ENCODE peak calls at places on chromosomes 12 and 14, in eight cellular contexts. W is psoas muscle; T is mucosa of descending colon; H is CD8-positive, alpha-beta T cell; Y is effector memory CD4-positive, alpha-beta T cell; C is colonic mucosa; A is A549; Z is lower lobe of right lung. O is an unnamed sample. For H3K4me1, the result is how much of the 10 kb centered on the place peaks cover.

GRCh38 chr14:36604757-36605505 is 22.5 kb upstream of the NKX2-8 start:
- DNase-seq in W (no peak), T (no peak), H (no peak), Y (no peak), C (peak), A (peak), Z (no peak), O (no peak)

GRCh38 chr14:68089146-68089715 is 269.7 kb downstream of the RAD51B start:
- DNase-seq in W (no peak), T (no peak), H (no peak), Y (no peak), C (no peak), A (peak), Z (no peak), O (no peak)

GRCh38 chr12:4486049-4486699 is 40.6 kb upstream of the FGF6 start:
- DNase-seq in W (no peak), T (no peak), H (no peak), Y (no peak), C (no peak), A (no peak), Z (no peak), O (no peak)

GRCh38 chr12:8661016-8661415 is 1.6 kb downstream of the MFAP5 start:
- DNase-seq in W (no peak), T (no peak), H (no peak), Y (no peak), C (no peak), A (no peak), Z (no peak), O (no peak)

GRCh38 chr12:55908726-55909512 is 18.8 kb downstream of the PYM1 start:
- DNase-seq in W (no peak), T (no peak), H (no peak), Y (no peak), C (no peak), A (no peak), Z (no peak), O (no peak)

GRCh38 chr12:78494911-78495310 is 369.7 kb upstream of the SYT1 start:
- DNase-seq in W (no peak), T (no peak), H (no peak), Y (no peak), C (no peak), A (no peak), Z (no peak), O (no peak)

GRCh38 chr12:65840793-65841670 is 16.7 kb downstream of the HMGA2 start:
- DNase-seq in W (no peak), T (no peak), H (no peak), Y (no peak), C (no peak), A (no peak), Z (no peak), O (no peak)

GRCh38 chr12:39427360-39427808 is 15.5 kb downstream of the KIF21A start:
- DNase-seq in W (no peak), T (no peak), H (no peak), Y (no peak), C (no peak), A (peak), Z (no peak), O (no peak)

GRCh38 chr14:33516898-33517436 is 433.9 kb downstream of the EGLN3 start:
- DNase-seq in W (no peak), T (no peak), H (no peak), Y (no peak), C (no peak), A (no peak), Z (no peak), O (no peak)
- H3K4me1 ChIP-seq in W (under half), T (under half), H (under half), Y (under half), C (under half), A (under half), Z (under half), O (under half)

DNA sequence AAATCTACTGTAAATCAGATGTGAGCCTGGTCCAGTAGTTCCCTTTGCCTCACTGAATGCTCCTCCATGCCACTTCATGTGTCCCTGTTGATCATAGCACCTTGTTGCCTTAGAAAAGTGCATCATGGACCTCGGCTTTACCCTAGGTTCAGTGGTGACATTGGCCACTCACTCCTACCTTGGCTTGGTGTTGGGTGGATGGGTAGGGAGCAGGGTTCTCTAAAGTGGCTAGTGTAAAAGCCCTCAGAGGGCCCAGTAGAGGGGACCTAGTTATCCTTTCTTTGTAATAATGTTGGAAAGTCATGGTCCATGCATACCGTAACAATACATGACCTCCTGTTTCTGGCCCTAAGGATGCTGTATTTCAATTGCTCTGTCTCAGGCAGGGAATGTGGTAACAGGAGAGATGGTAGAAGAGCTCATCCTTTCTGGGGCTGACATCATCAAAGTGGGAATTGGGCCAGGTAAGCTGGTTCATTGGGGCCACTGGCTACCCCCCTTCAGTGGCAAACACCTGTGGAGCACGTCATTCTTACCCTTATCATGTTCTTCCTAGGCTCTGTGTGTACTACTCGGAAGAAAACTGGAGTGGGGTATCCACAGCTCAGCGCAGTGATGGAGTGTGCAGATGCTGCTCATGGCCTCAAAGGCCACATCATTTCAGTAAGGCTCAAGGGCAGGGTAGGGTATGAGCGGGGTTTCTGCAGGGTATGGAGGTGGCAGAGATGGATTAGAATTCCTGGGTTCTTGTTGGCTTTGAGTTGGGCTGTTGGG is 4.1 kb downstream of the GMPR2 start:
- DNase-seq in W (no peak), T (no peak), H (no peak), Y (no peak), C (no peak), A (no peak), Z (no peak), O (no peak)
- H3K4me1 ChIP-seq in W (half or more), T (under half), H (under half), Y (under half), C (under half), A (under half), Z (half or more), O (under half)

GRCh38 chr12:6961695-6962284 is 8.7 kb downstream of the PHB2 start:
- DNase-seq in W (peak), T (peak), H (no peak), Y (no peak), C (peak), A (peak), Z (peak), O (peak)
- H3K4me1 ChIP-seq in W (under half), T (under half), H (half or more), Y (half or more), C (under half), A (under half), Z (half or more), O (under half)

GRCh38 chr12:69500631-69501030 is 30.4 kb downstream of the FRS2 start:
- DNase-seq in W (no peak), T (no peak), H (no peak), Y (no peak), C (no peak), A (no peak), Z (no peak), O (no peak)
- H3K4me1 ChIP-seq in W (under half), T (under half), H (under half), Y (under half), C (under half), A (half or more), Z (under half), O (under half)

GRCh38 chr12:21526053-21526452 is at the start of gene SPX:
- DNase-seq in W (no peak), T (no peak), H (no peak), Y (no peak), C (no peak), A (peak), Z (no peak), O (no peak)

GRCh38 chr12:21526721-21527345 is 737 bp downstream of the SPX start:
- DNase-seq in W (no peak), T (no peak), H (no peak), Y (no peak), C (no peak), A (no peak), Z (no peak), O (no peak)

GRCh38 chr12:21527451-21528180 is 1.5 kb downstream of the SPX start:
- DNase-seq in W (peak), T (peak), H (peak), Y (peak), C (peak), A (peak), Z (peak), O (peak)

GRCh38 chr12:21528953-21529352 is 2.9 kb downstream of the SPX start:
- DNase-seq in W (no peak), T (no peak), H (no peak), Y (no peak), C (no peak), A (no peak), Z (no peak), O (no peak)

GRCh38 chr12:21529456-21529855 is 3.4 kb downstream of the SPX start:
- DNase-seq in W (no peak), T (no peak), H (no peak), Y (no peak), C (no peak), A (no peak), Z (no peak), O (no peak)
- H3K4me1 ChIP-seq in W (under half), T (under half), H (under half), Y (under half), C (under half), A (under half), Z (under half), O (under half)

GRCh38 chr14:99552572-99553216 is 51.3 kb downstream of the CCDC85C start:
- DNase-seq in W (no peak), T (peak), H (no peak), Y (no peak), C (peak), A (no peak), Z (no peak), O (no peak)
- H3K4me1 ChIP-seq in W (under half), T (under half), H (under half), Y (under half), C (under half), A (under half), Z (under half), O (under half)

DNA sequence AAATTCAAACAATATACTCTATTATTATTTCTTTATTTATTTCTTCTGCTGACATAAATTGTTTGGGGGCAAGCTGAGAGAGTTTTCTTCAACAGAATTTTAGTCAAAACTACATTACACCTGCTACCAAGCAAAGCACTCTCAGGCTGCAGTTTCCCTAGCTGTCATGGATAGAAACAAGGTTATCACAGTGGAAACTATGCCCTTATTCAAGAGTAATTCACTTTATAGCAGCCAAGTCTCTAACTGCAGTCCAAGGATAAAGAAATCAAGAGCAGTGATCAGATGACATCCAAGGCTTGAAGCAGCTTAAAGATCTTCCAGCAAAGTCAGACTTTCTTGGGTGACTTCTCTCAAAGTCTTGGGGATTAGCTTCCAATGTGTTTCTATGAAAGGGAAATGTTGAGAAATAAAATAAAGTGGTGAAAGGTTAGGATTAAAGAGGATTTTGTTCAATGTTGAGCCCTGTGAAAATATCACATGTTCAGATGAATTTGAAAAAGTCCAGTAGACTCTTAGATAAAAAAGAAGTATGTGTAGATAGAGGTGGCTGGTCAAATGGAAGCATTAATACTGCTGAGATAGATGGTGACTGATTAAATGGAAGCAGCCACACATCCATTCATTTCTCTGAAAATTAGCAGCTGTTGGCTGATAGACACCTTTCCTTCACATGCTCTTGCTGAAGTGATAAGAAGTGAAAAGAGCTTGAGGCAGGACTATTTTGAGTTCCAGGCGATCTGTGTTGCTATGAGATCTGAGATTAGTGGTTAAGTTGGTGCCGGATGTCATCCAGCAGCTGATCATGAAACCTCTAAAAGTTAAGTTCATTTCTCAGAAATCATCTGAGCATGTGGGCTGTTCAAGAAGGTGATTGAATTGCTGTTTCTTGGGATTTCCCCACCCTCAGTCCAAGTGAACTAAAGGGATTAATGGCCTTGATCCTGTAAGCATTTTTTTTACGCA is 257.8 kb upstream of the BTG1 start:
- DNase-seq in W (no peak), T (no peak), H (peak), Y (peak), C (peak), A (no peak), Z (no peak), O (no peak)
- H3K4me1 ChIP-seq in W (under half), T (under half), H (half or more), Y (half or more), C (under half), A (under half), Z (under half), O (under half)

DNA sequence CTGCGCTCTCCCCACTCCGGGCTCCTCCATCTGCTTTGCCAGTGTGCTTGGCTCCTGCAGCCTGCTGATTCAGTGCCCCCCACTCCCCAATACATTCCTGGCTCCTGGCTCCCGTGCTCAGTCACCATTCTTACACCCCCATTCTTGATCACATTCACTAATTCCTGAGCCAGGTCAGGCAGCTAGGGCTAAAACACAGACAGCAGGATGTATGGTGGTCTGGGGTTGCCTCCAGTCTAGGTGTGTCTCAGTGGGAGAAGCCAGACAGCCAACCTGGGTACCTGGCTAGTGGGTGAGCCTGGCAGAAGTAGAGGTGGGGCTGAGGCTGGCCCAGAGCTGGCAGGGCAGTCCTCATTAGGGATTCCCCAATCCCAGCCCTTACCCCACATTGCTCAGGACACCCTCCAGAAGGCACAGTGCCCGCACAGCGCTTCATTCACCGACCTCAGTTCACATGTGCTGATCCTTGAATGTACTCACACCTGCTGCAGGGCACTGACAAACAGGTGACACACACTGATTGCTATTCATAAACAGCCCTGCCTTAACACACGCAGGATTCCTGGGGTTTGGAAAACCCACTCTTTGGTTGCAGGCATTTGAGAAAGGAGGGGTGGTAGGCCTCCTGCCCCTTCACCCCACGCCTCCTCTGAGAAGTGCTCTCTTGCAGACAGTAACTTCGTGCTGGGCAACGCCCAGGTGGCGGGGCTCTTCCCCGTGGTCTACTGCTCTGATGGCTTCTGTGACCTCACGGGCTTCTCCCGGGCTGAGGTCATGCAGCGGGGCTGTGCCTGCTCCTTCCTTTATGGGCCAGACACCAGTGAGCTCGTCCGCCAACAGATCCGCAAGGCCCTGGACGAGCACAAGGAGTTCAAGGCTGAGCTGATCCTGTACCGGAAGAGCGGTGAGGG is 1.7 kb downstream of the KCNH3 start:
- DNase-seq in W (no peak), T (no peak), H (peak), Y (no peak), C (no peak), A (no peak), Z (no peak), O (no peak)
- H3K4me1 ChIP-seq in W (under half), T (under half), H (under half), Y (under half), C (under half), A (under half), Z (under half), O (under half)

DNA sequence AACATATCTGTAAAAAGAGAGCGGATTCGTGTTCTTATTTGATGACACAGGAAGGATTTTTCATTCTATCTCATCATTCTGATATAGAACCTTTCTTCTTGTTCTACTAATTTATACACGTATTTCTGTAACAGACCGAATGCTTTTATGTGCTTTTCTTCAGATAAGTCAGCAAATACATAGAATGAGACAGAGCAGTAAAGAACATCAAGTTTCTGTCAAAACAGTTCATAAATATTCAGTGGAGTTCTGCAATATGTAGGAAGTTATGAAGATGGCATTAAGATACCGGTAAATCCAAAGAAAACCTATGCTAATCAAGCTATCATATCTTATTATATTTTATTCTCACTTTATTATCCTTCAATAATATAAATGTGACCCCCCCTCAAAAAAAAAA is 280.6 kb downstream of the EGLN3 start:
- DNase-seq in W (no peak), T (no peak), H (no peak), Y (no peak), C (no peak), A (no peak), Z (no peak), O (no peak)
- H3K4me1 ChIP-seq in W (under half), T (under half), H (under half), Y (under half), C (under half), A (under half), Z (under half), O (under half)

GRCh38 chr14:100082723-100083122 is 17.5 kb downstream of the EVL start:
- DNase-seq in W (no peak), T (no peak), H (peak), Y (no peak), C (no peak), A (no peak), Z (no peak), O (no peak)
- H3K4me1 ChIP-seq in W (under half), T (under half), H (half or more), Y (half or more), C (under half), A (under half), Z (under half), O (under half)